ENCODE peak calls at places on chromosomes 6 and 20, in eight cellular contexts. One of them, this sample, is unnamed.

GRCh38 chr20:13788167-13788834 is 3.5 kb downstream of the NDUFAF5 start:
- DNase-seq in suprapubic skin: no peak
- DNase-seq in breast epithelium: no peak
- DNase-seq in transverse colon: peak; percentile 35
- DNase-seq in GM23338: peak; percentile 77
- DNase-seq in endothelial cell of umbilical vein: peak; percentile 67
- DNase-seq in SK-N-SH: peak; percentile 58
- DNase-seq in esophagus muscularis mucosa: no peak
- DNase-seq in this sample: peak; percentile 65

GRCh38 chr20:34012330-34012729 is 18.6 kb downstream of the RALY start:
- DNase-seq in transverse colon: no peak
- DNase-seq in breast epithelium: no peak
- DNase-seq in esophagus muscularis mucosa: no peak
- DNase-seq in SK-N-SH: no peak
- DNase-seq in endothelial cell of umbilical vein: no peak
- DNase-seq in GM23338: peak; percentile 47
- DNase-seq in suprapubic skin: no peak
- DNase-seq in this sample: no peak

GRCh38 chr6:75158176-75158575 is 47.7 kb downstream of the COL12A1 start:
- DNase-seq in endothelial cell of umbilical vein: peak; percentile 66
- DNase-seq in transverse colon: no peak
- DNase-seq in breast epithelium: no peak
- DNase-seq in esophagus muscularis mucosa: no peak
- DNase-seq in GM23338: no peak
- DNase-seq in SK-N-SH: no peak
- DNase-seq in suprapubic skin: no peak
- DNase-seq in this sample: no peak

GRCh38 chr20:12201289-12201991 is 283.7 kb downstream of the BTBD3 start:
- DNase-seq in GM23338: no peak
- DNase-seq in endothelial cell of umbilical vein: no peak
- DNase-seq in esophagus muscularis mucosa: no peak
- DNase-seq in SK-N-SH: peak; percentile 1
- DNase-seq in breast epithelium: no peak
- DNase-seq in suprapubic skin: no peak
- DNase-seq in transverse colon: no peak
- DNase-seq in this sample: no peak

GRCh38 chr6:73262701-73263569 is at the start of gene KHDC1:
- DNase-seq in suprapubic skin: no peak
- DNase-seq in breast epithelium: no peak
- DNase-seq in esophagus muscularis mucosa: no peak
- DNase-seq in GM23338: peak; percentile 83
- DNase-seq in SK-N-SH: peak; percentile 93
- DNase-seq in transverse colon: peak; percentile 42
- DNase-seq in endothelial cell of umbilical vein: peak; percentile 44
- DNase-seq in this sample: no peak

GRCh38 chr6:112225691-112226090 is 28.7 kb downstream of the LAMA4 start:
- DNase-seq in endothelial cell of umbilical vein: no peak
- DNase-seq in GM23338: no peak
- DNase-seq in esophagus muscularis mucosa: no peak
- DNase-seq in transverse colon: no peak
- DNase-seq in breast epithelium: no peak
- DNase-seq in suprapubic skin: no peak
- DNase-seq in SK-N-SH: no peak
- DNase-seq in this sample: no peak

GRCh38 chr6:105318660-105319059 is 84.2 kb downstream of the PREP start:
- DNase-seq in endothelial cell of umbilical vein: no peak
- DNase-seq in breast epithelium: no peak
- DNase-seq in SK-N-SH: no peak
- DNase-seq in transverse colon: no peak
- DNase-seq in esophagus muscularis mucosa: peak; percentile 26
- DNase-seq in suprapubic skin: no peak
- DNase-seq in GM23338: no peak
- DNase-seq in this sample: peak; percentile 23

GRCh38 chr6:158708239-158708638 is 58.4 kb downstream of the SYTL3 start:
- DNase-seq in esophagus muscularis mucosa: no peak
- DNase-seq in endothelial cell of umbilical vein: peak; percentile 53
- DNase-seq in GM23338: no peak
- DNase-seq in transverse colon: no peak
- DNase-seq in SK-N-SH: no peak
- DNase-seq in breast epithelium: no peak
- DNase-seq in suprapubic skin: no peak
- DNase-seq in this sample: no peak

GRCh38 chr20:1663917-1664316 is 6.3 kb upstream of the SIRPG start:
- DNase-seq in GM23338: no peak
- DNase-seq in endothelial cell of umbilical vein: no peak
- DNase-seq in suprapubic skin: no peak
- DNase-seq in esophagus muscularis mucosa: peak; percentile 53
- DNase-seq in breast epithelium: no peak
- DNase-seq in transverse colon: no peak
- DNase-seq in SK-N-SH: no peak
- DNase-seq in this sample: no peak

GRCh38 chr6:2817778-2818443 is 23.8 kb downstream of the SERPINB1 start:
- DNase-seq in breast epithelium: no peak
- DNase-seq in SK-N-SH: no peak
- DNase-seq in endothelial cell of umbilical vein: peak; percentile 88
- DNase-seq in transverse colon: no peak
- DNase-seq in GM23338: no peak
- DNase-seq in esophagus muscularis mucosa: no peak
- DNase-seq in suprapubic skin: no peak
- DNase-seq in this sample: no peak
- H3K27ac ChIP-seq in breast epithelium: peak overlapping the region; percentile 3
- H3K27ac ChIP-seq in SK-N-SH: peak overlapping the region; percentile 70
- H3K27ac ChIP-seq in endothelial cell of umbilical vein: peak overlapping the region; percentile 92
- H3K27ac ChIP-seq in transverse colon: peak overlapping the region; percentile 74
- H3K27ac ChIP-seq in GM23338: no peak overlapping the region
- H3K27ac ChIP-seq in esophagus muscularis mucosa: peak overlapping the region; percentile 70
- H3K27ac ChIP-seq in suprapubic skin: peak overlapping the region; percentile 54
- H3K27ac ChIP-seq in this sample: no peak overlapping the region

GRCh38 chr6:155837474-155837873 is 381.8 kb upstream of the NOX3 start:
- DNase-seq in esophagus muscularis mucosa: no peak
- DNase-seq in SK-N-SH: no peak
- DNase-seq in GM23338: no peak
- DNase-seq in breast epithelium: no peak
- DNase-seq in endothelial cell of umbilical vein: no peak
- DNase-seq in transverse colon: no peak
- DNase-seq in suprapubic skin: no peak
- DNase-seq in this sample: no peak
- TF ChIP-seq POLR2AphosphoS5 in esophagus muscularis mucosa: no peak
- TF ChIP-seq POLR2AphosphoS5 in SK-N-SH: no peak
- TF ChIP-seq POLR2AphosphoS5 in GM23338: no peak
- TF ChIP-seq POLR2AphosphoS5 in breast epithelium: no peak
- TF ChIP-seq POLR2AphosphoS5 in endothelial cell of umbilical vein: no peak
- TF ChIP-seq POLR2AphosphoS5 in transverse colon: no peak
- TF ChIP-seq POLR2AphosphoS5 in suprapubic skin: no peak
- TF ChIP-seq POLR2AphosphoS5 in this sample: no peak

GRCh38 chr6:44652551-44652950 is 265.0 kb downstream of the CDC5L start:
- DNase-seq in transverse colon: no peak
- DNase-seq in GM23338: no peak
- DNase-seq in suprapubic skin: no peak
- DNase-seq in esophagus muscularis mucosa: no peak
- DNase-seq in endothelial cell of umbilical vein: no peak
- DNase-seq in breast epithelium: no peak
- DNase-seq in SK-N-SH: no peak
- DNase-seq in this sample: no peak
- H3K27ac ChIP-seq in transverse colon: no peak overlapping the region
- H3K27ac ChIP-seq in GM23338: no peak overlapping the region
- H3K27ac ChIP-seq in suprapubic skin: no peak overlapping the region
- H3K27ac ChIP-seq in esophagus muscularis mucosa: no peak overlapping the region
- H3K27ac ChIP-seq in endothelial cell of umbilical vein: no peak overlapping the region
- H3K27ac ChIP-seq in breast epithelium: no peak overlapping the region
- H3K27ac ChIP-seq in SK-N-SH: no peak overlapping the region
- H3K27ac ChIP-seq in this sample: no peak overlapping the region

GRCh38 chr20:38317422-38317821 is 13.5 kb downstream of the BPI start:
- DNase-seq in suprapubic skin: no peak
- DNase-seq in breast epithelium: no peak
- DNase-seq in transverse colon: no peak
- DNase-seq in SK-N-SH: no peak
- DNase-seq in endothelial cell of umbilical vein: no peak
- DNase-seq in esophagus muscularis mucosa: no peak
- DNase-seq in GM23338: no peak
- DNase-seq in this sample: no peak
- TF ChIP-seq POLR2AphosphoS5 in suprapubic skin: no peak
- TF ChIP-seq POLR2AphosphoS5 in breast epithelium: no peak
- TF ChIP-seq POLR2AphosphoS5 in transverse colon: no peak
- TF ChIP-seq POLR2AphosphoS5 in SK-N-SH: no peak
- TF ChIP-seq POLR2AphosphoS5 in endothelial cell of umbilical vein: no peak
- TF ChIP-seq POLR2AphosphoS5 in esophagus muscularis mucosa: no peak
- TF ChIP-seq POLR2AphosphoS5 in GM23338: no peak
- TF ChIP-seq POLR2AphosphoS5 in this sample: no peak

GRCh38 chr20:35341366-35342028 is 49.3 kb upstream of the FAM83C start:
- DNase-seq in transverse colon: no peak
- DNase-seq in esophagus muscularis mucosa: no peak
- DNase-seq in suprapubic skin: no peak
- DNase-seq in endothelial cell of umbilical vein: no peak
- DNase-seq in SK-N-SH: no peak
- DNase-seq in GM23338: no peak
- DNase-seq in breast epithelium: no peak
- DNase-seq in this sample: no peak
- H3K27ac ChIP-seq in transverse colon: peak overlapping the region; percentile 40
- H3K27ac ChIP-seq in esophagus muscularis mucosa: peak overlapping the region; percentile 25
- H3K27ac ChIP-seq in suprapubic skin: no peak overlapping the region
- H3K27ac ChIP-seq in endothelial cell of umbilical vein: no peak overlapping the region
- H3K27ac ChIP-seq in SK-N-SH: no peak overlapping the region
- H3K27ac ChIP-seq in GM23338: peak overlapping the region; percentile 43
- H3K27ac ChIP-seq in breast epithelium: peak overlapping the region; percentile 33
- H3K27ac ChIP-seq in this sample: no peak overlapping the region

GRCh38 chr6:151044465-151045441 is 179.3 kb downstream of the MTHFD1L start:
- DNase-seq in GM23338: peak; percentile 26
- DNase-seq in endothelial cell of umbilical vein: peak; percentile 97
- DNase-seq in transverse colon: peak; percentile 87
- DNase-seq in suprapubic skin: no peak
- DNase-seq in SK-N-SH: peak; percentile 38
- DNase-seq in breast epithelium: peak; percentile 58
- DNase-seq in esophagus muscularis mucosa: no peak
- DNase-seq in this sample: peak; percentile 82
- TF ChIP-seq POLR2AphosphoS5 in GM23338: no peak
- TF ChIP-seq POLR2AphosphoS5 in endothelial cell of umbilical vein: peak; percentile 95
- TF ChIP-seq POLR2AphosphoS5 in transverse colon: peak; percentile 52
- TF ChIP-seq POLR2AphosphoS5 in suprapubic skin: no peak
- TF ChIP-seq POLR2AphosphoS5 in SK-N-SH: peak; percentile 26
- TF ChIP-seq POLR2AphosphoS5 in breast epithelium: peak; percentile 16
- TF ChIP-seq POLR2AphosphoS5 in esophagus muscularis mucosa: peak; percentile 62
- TF ChIP-seq POLR2AphosphoS5 in this sample: peak; percentile 74

GRCh38 chr20:41087777-41088176 is 49.6 kb upstream of the PLCG1 start:
- DNase-seq in GM23338: no peak
- DNase-seq in esophagus muscularis mucosa: no peak
- DNase-seq in endothelial cell of umbilical vein: no peak
- DNase-seq in SK-N-SH: no peak
- DNase-seq in transverse colon: no peak
- DNase-seq in suprapubic skin: no peak
- DNase-seq in breast epithelium: no peak
- DNase-seq in this sample: no peak
- H3K27ac ChIP-seq in GM23338: no peak overlapping the region
- H3K27ac ChIP-seq in esophagus muscularis mucosa: no peak overlapping the region
- H3K27ac ChIP-seq in endothelial cell of umbilical vein: no peak overlapping the region
- H3K27ac ChIP-seq in SK-N-SH: no peak overlapping the region
- H3K27ac ChIP-seq in transverse colon: peak overlapping the region; percentile 8
- H3K27ac ChIP-seq in suprapubic skin: no peak overlapping the region
- H3K27ac ChIP-seq in breast epithelium: no peak overlapping the region
- H3K27ac ChIP-seq in this sample: no peak overlapping the region

DNA sequence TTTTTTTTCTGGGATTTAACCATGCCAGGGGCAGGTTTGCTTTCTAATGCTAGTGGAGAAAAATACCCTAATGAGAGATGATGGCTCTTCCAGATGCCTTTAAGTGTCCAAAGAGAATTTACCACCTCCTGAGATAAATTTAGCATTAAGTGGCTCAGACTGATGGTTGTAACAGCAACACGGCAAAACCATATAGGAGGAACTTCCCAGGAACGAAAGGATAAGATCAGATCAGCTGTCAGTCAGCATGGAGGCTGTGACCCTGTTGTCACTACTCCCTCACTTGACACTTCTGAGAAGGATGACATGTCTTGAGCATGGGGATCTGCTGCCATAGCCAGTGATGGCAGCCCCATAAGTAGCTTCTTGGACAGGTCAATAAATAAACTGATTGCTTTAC is 860.0 kb downstream of the QKI start:
- DNase-seq in esophagus muscularis mucosa: no peak
- DNase-seq in SK-N-SH: no peak
- DNase-seq in suprapubic skin: no peak
- DNase-seq in GM23338: no peak
- DNase-seq in transverse colon: no peak
- DNase-seq in breast epithelium: no peak
- DNase-seq in endothelial cell of umbilical vein: no peak
- DNase-seq in this sample: no peak
- TF ChIP-seq POLR2AphosphoS5 in esophagus muscularis mucosa: no peak
- TF ChIP-seq POLR2AphosphoS5 in SK-N-SH: no peak
- TF ChIP-seq POLR2AphosphoS5 in suprapubic skin: no peak
- TF ChIP-seq POLR2AphosphoS5 in GM23338: no peak
- TF ChIP-seq POLR2AphosphoS5 in transverse colon: no peak
- TF ChIP-seq POLR2AphosphoS5 in breast epithelium: no peak
- TF ChIP-seq POLR2AphosphoS5 in endothelial cell of umbilical vein: no peak
- TF ChIP-seq POLR2AphosphoS5 in this sample: no peak

DNA sequence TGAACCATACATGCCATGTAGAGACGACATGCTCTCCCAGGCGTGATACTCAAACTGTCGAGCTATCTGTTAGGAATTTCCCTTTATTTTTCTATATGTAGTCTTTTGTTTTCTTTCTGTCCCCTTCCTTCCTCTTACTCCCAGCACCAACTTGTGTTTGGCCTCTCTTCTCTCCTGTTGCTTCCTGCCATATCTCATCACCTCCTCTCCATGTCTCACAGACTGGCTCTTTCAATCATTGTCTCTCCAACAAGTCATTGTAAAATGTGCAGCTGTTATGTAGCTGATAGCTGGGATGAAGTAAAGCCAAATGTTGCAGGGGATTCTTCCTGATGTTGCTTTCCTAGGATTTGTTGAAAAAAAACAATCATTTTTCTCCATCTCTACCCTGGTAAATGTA is 234.5 kb downstream of the TMEM242 start:
- DNase-seq in SK-N-SH: no peak
- DNase-seq in endothelial cell of umbilical vein: peak; percentile 86
- DNase-seq in breast epithelium: no peak
- DNase-seq in transverse colon: no peak
- DNase-seq in suprapubic skin: no peak
- DNase-seq in esophagus muscularis mucosa: no peak
- DNase-seq in GM23338: no peak
- DNase-seq in this sample: no peak
- H3K27ac ChIP-seq in SK-N-SH: peak overlapping the region; percentile 65
- H3K27ac ChIP-seq in endothelial cell of umbilical vein: peak overlapping the region; percentile 80
- H3K27ac ChIP-seq in breast epithelium: no peak overlapping the region
- H3K27ac ChIP-seq in transverse colon: no peak overlapping the region
- H3K27ac ChIP-seq in suprapubic skin: no peak overlapping the region
- H3K27ac ChIP-seq in esophagus muscularis mucosa: no peak overlapping the region
- H3K27ac ChIP-seq in GM23338: peak overlapping the region; percentile 83
- H3K27ac ChIP-seq in this sample: no peak overlapping the region

This sample was measured in HCT116.